ENCODE peak calls at places on chromosome 11, in five cellular contexts. One of them, this sample, is unnamed.

GRCh38 chr11:66011239-66011784 is 496 bp upstream of the CST6 start:
- DNase-seq in thoracic aorta: no peak
- DNase-seq in brain microvascular endothelial cell: peak; percentile 32
- DNase-seq in CD8-positive, alpha-beta memory T cell: no peak
- DNase-seq in ovary: no peak
- DNase-seq in this sample: no peak

GRCh38 chr11:100991541-100991940 is 138.1 kb downstream of the PGR start:
- DNase-seq in thoracic aorta: no peak
- DNase-seq in CD8-positive, alpha-beta memory T cell: no peak
- DNase-seq in ovary: no peak
- DNase-seq in brain microvascular endothelial cell: no peak
- DNase-seq in this sample: no peak

GRCh38 chr11:20388096-20389055 is 860 bp downstream of the PRMT3 start:
- DNase-seq in thoracic aorta: no peak
- DNase-seq in ovary: no peak
- DNase-seq in brain microvascular endothelial cell: no peak
- DNase-seq in CD8-positive, alpha-beta memory T cell: no peak
- DNase-seq in this sample: peak; percentile 44

GRCh38 chr11:132286106-132286505 is 915.7 kb downstream of the NTM start:
- DNase-seq in CD8-positive, alpha-beta memory T cell: no peak
- DNase-seq in thoracic aorta: no peak
- DNase-seq in brain microvascular endothelial cell: no peak
- DNase-seq in ovary: no peak
- DNase-seq in this sample: no peak

GRCh38 chr11:72308226-72309073 is 64.5 kb upstream of the PHOX2A start:
- DNase-seq in ovary: no peak
- DNase-seq in brain microvascular endothelial cell: peak; percentile 95
- DNase-seq in thoracic aorta: no peak
- DNase-seq in CD8-positive, alpha-beta memory T cell: no peak
- DNase-seq in this sample: no peak

GRCh38 chr11:100876826-100877545 is 189.9 kb downstream of the ARHGAP42 start:
- DNase-seq in thoracic aorta: no peak
- DNase-seq in CD8-positive, alpha-beta memory T cell: no peak
- DNase-seq in ovary: no peak
- DNase-seq in brain microvascular endothelial cell: peak; percentile 94
- DNase-seq in this sample: no peak

GRCh38 chr11:65859134-65859811 is 960 bp upstream of the MUS81 start:
- DNase-seq in brain microvascular endothelial cell: peak; percentile 98
- DNase-seq in ovary: peak; percentile 100
- DNase-seq in CD8-positive, alpha-beta memory T cell: peak; percentile 96
- DNase-seq in thoracic aorta: peak; percentile 97
- DNase-seq in this sample: peak; percentile 96

GRCh38 chr11:115500547-115501503 is 3.4 kb downstream of the CADM1 start:
- DNase-seq in ovary: no peak
- DNase-seq in thoracic aorta: no peak
- DNase-seq in brain microvascular endothelial cell: no peak
- DNase-seq in CD8-positive, alpha-beta memory T cell: no peak
- DNase-seq in this sample: no peak

GRCh38 chr11:66192181-66192888 is 76.1 kb upstream of the RAB1B start:
- DNase-seq in thoracic aorta: no peak
- DNase-seq in ovary: no peak
- DNase-seq in brain microvascular endothelial cell: no peak
- DNase-seq in CD8-positive, alpha-beta memory T cell: no peak
- DNase-seq in this sample: no peak

GRCh38 chr11:124170801-124171586 is 12.2 kb upstream of the OR10D3 start:
- DNase-seq in brain microvascular endothelial cell: no peak
- DNase-seq in CD8-positive, alpha-beta memory T cell: no peak
- DNase-seq in ovary: no peak
- DNase-seq in thoracic aorta: no peak
- DNase-seq in this sample: no peak

GRCh38 chr11:325796-326591 is 5.3 kb upstream of the IFITM3 start:
- DNase-seq in thoracic aorta: no peak
- DNase-seq in CD8-positive, alpha-beta memory T cell: no peak
- DNase-seq in ovary: peak; percentile 55
- DNase-seq in brain microvascular endothelial cell: no peak
- DNase-seq in this sample: no peak

GRCh38 chr11:131073167-131073566 is 156.9 kb upstream of the SNX19 start:
- DNase-seq in ovary: no peak
- DNase-seq in thoracic aorta: no peak
- DNase-seq in brain microvascular endothelial cell: no peak
- DNase-seq in CD8-positive, alpha-beta memory T cell: no peak
- DNase-seq in this sample: no peak

GRCh38 chr11:69808708-69809107 is 10.5 kb downstream of the FGF3 start:
- DNase-seq in CD8-positive, alpha-beta memory T cell: no peak
- DNase-seq in brain microvascular endothelial cell: peak; percentile 5
- DNase-seq in ovary: no peak
- DNase-seq in thoracic aorta: no peak
- DNase-seq in this sample: no peak

GRCh38 chr11:126123686-126124085 is 61.0 kb upstream of the CDON start:
- DNase-seq in thoracic aorta: no peak
- DNase-seq in brain microvascular endothelial cell: no peak
- DNase-seq in ovary: no peak
- DNase-seq in CD8-positive, alpha-beta memory T cell: no peak
- DNase-seq in this sample: no peak

GRCh38 chr11:69008774-69009440 is 4.1 kb downstream of the MRGPRF start:
- DNase-seq in brain microvascular endothelial cell: peak; percentile 97
- DNase-seq in CD8-positive, alpha-beta memory T cell: no peak
- DNase-seq in thoracic aorta: peak; percentile 93
- DNase-seq in ovary: peak; percentile 87
- DNase-seq in this sample: no peak

GRCh38 chr11:94519478-94520084 is 7.3 kb downstream of the C11orf97 start:
- DNase-seq in thoracic aorta: no peak
- DNase-seq in ovary: no peak
- DNase-seq in brain microvascular endothelial cell: peak; percentile 42
- DNase-seq in CD8-positive, alpha-beta memory T cell: peak; percentile 9
- DNase-seq in this sample: no peak

GRCh38 chr11:57434640-57435546 is 8.0 kb upstream of the SLC43A3 start:
- DNase-seq in thoracic aorta: no peak
- DNase-seq in CD8-positive, alpha-beta memory T cell: no peak
- DNase-seq in brain microvascular endothelial cell: peak; percentile 81
- DNase-seq in ovary: no peak
- DNase-seq in this sample: no peak

GRCh38 chr11:38461751-38462150 is 1863.7 kb upstream of the RAG2 start:
- DNase-seq in thoracic aorta: no peak
- DNase-seq in ovary: no peak
- DNase-seq in brain microvascular endothelial cell: no peak
- DNase-seq in CD8-positive, alpha-beta memory T cell: no peak
- DNase-seq in this sample: no peak

GRCh38 chr11:120547871-120548681 is 36.5 kb downstream of the GRIK4 start:
- DNase-seq in thoracic aorta: peak; percentile 76
- DNase-seq in brain microvascular endothelial cell: peak; percentile 92
- DNase-seq in ovary: peak; percentile 95
- DNase-seq in CD8-positive, alpha-beta memory T cell: no peak
- DNase-seq in this sample: no peak

GRCh38 chr11:2525941-2526807 is 81.4 kb downstream of the KCNQ1 start:
- DNase-seq in brain microvascular endothelial cell: no peak
- DNase-seq in CD8-positive, alpha-beta memory T cell: no peak
- DNase-seq in ovary: peak; percentile 27
- DNase-seq in thoracic aorta: peak; percentile 1
- DNase-seq in this sample: no peak

GRCh38 chr11:132134322-132134721 is 763.9 kb downstream of the NTM start:
- DNase-seq in thoracic aorta: no peak
- DNase-seq in brain microvascular endothelial cell: no peak
- DNase-seq in CD8-positive, alpha-beta memory T cell: no peak
- DNase-seq in ovary: no peak
- DNase-seq in this sample: no peak

GRCh38 chr11:132307309-132308020 is 937.0 kb downstream of the NTM start:
- DNase-seq in CD8-positive, alpha-beta memory T cell: no peak
- DNase-seq in ovary: no peak
- DNase-seq in brain microvascular endothelial cell: no peak
- DNase-seq in thoracic aorta: no peak
- DNase-seq in this sample: no peak

GRCh38 chr11:120134931-120135228 is 3.0 kb downstream of the TRIM29 start:
- DNase-seq in ovary: peak; percentile 17
- DNase-seq in thoracic aorta: no peak
- DNase-seq in CD8-positive, alpha-beta memory T cell: no peak
- DNase-seq in brain microvascular endothelial cell: no peak
- DNase-seq in this sample: no peak

GRCh38 chr11:108278546-108278945 is 55.7 kb downstream of the ATM start:
- DNase-seq in CD8-positive, alpha-beta memory T cell: no peak
- DNase-seq in ovary: no peak
- DNase-seq in brain microvascular endothelial cell: no peak
- DNase-seq in thoracic aorta: no peak
- DNase-seq in this sample: no peak

DNA sequence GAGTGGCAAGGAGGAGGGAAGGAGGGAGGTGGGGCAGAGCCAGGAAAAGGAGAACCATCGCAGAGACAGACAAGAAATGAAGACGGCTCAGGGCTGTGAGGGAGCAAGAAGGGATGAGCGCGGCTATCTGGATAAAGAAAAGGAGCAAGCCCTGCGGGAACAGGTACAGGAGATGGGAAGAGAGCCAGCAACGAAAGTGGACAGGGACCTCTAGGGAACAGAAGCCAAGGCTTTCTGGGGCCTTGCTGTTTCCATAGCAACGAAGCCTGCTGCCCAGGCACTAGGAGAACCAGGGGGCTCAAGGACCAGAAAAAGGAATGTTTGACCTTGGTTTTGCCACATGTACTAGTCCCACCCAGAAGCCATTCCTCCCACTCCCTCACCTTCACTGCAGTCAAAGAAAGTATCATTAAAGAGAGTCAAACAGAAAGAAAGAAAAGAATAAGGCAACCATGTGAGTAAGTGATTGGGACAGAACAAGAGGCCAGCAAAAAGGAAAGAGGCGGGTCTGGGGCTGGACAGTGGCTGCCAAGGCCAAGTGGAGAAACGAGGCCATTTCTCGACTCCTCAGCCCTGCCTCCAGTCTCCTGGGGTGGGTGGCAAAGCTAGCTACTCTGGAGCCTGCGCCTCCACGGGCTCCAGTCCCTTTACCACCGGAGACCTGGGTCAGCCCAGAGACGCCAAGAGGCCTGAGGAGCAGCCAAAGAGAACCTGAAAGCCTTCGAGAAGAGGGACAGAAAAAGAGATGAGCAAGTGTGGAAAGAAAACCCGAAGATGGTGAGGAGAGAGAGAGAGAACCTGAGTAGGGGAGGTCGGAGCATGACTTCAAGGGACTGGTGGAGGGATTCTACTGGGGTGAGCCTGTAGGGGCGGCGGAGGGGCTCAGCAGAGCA is 35.1 kb downstream of the NRXN2 start:
- DNase-seq in brain microvascular endothelial cell: no peak
- DNase-seq in CD8-positive, alpha-beta memory T cell: no peak
- DNase-seq in thoracic aorta: no peak
- DNase-seq in ovary: no peak
- DNase-seq in this sample: no peak
- H3K4me3 ChIP-seq in brain microvascular endothelial cell: no peak overlapping the region
- H3K4me3 ChIP-seq in CD8-positive, alpha-beta memory T cell: no peak overlapping the region
- H3K4me3 ChIP-seq in thoracic aorta: peak overlapping the region; percentile 64
- H3K4me3 ChIP-seq in ovary: no peak overlapping the region
- H3K4me3 ChIP-seq in this sample: no peak overlapping the region

GRCh38 chr11:93476796-93477195 is 66.4 kb downstream of the SMCO4 start:
- DNase-seq in thoracic aorta: no peak
- DNase-seq in brain microvascular endothelial cell: peak; percentile 28
- DNase-seq in ovary: no peak
- DNase-seq in CD8-positive, alpha-beta memory T cell: no peak
- DNase-seq in this sample: no peak
- H3K36me3 ChIP-seq in thoracic aorta: peaks cover 10% of the 10 kb centered on the region
- H3K36me3 ChIP-seq in brain microvascular endothelial cell: no peaks in the 10 kb centered on the region
- H3K36me3 ChIP-seq in ovary: no peaks in the 10 kb centered on the region
- H3K36me3 ChIP-seq in CD8-positive, alpha-beta memory T cell: no peaks in the 10 kb centered on the region
- H3K36me3 ChIP-seq in this sample: no peaks in the 10 kb centered on the region

GRCh38 chr11:14420223-14420622 is 61.2 kb upstream of the RRAS2 start:
- DNase-seq in brain microvascular endothelial cell: no peak
- DNase-seq in CD8-positive, alpha-beta memory T cell: no peak
- DNase-seq in ovary: no peak
- DNase-seq in thoracic aorta: no peak
- DNase-seq in this sample: no peak

GRCh38 chr11:14418801-14419417 is 59.9 kb upstream of the RRAS2 start:
- DNase-seq in ovary: no peak
- DNase-seq in CD8-positive, alpha-beta memory T cell: no peak
- DNase-seq in brain microvascular endothelial cell: no peak
- DNase-seq in thoracic aorta: no peak
- DNase-seq in this sample: no peak

GRCh38 chr11:14414470-14415461 is 55.8 kb upstream of the RRAS2 start:
- DNase-seq in brain microvascular endothelial cell: no peak
- DNase-seq in CD8-positive, alpha-beta memory T cell: peak; percentile 72
- DNase-seq in thoracic aorta: no peak
- DNase-seq in ovary: no peak
- DNase-seq in this sample: peak; percentile 2

GRCh38 chr11:14417186-14417585 is 58.2 kb upstream of the RRAS2 start:
- DNase-seq in CD8-positive, alpha-beta memory T cell: no peak
- DNase-seq in ovary: no peak
- DNase-seq in brain microvascular endothelial cell: no peak
- DNase-seq in thoracic aorta: no peak
- DNase-seq in this sample: no peak

DNA sequence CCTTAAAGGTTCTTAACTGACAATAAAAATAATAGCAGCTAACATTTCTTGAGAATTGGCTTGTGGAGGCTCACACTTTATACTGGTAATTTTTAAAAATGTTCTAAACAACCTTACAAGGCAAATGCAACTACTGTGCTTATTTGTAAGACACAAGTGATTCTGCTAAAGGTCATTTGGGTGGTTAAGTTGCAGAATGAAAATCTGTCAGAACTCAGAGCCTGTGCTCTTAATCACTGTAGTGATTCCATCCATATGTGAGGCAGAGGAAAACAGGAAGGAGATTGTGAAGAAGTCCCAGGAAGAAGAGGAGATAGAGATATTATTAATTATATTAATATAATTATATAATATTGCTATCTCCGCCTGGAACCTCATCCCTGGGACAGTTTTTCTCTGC is 59.0 kb upstream of the RRAS2 start:
- DNase-seq in thoracic aorta: no peak
- DNase-seq in brain microvascular endothelial cell: no peak
- DNase-seq in ovary: no peak
- DNase-seq in CD8-positive, alpha-beta memory T cell: no peak
- DNase-seq in this sample: no peak
- H3K27ac ChIP-seq in thoracic aorta: no peak overlapping the region
- H3K27ac ChIP-seq in brain microvascular endothelial cell: no peak overlapping the region
- H3K27ac ChIP-seq in ovary: no peak overlapping the region
- H3K27ac ChIP-seq in CD8-positive, alpha-beta memory T cell: no peak overlapping the region
- H3K27ac ChIP-seq in this sample: no peak overlapping the region

DNA sequence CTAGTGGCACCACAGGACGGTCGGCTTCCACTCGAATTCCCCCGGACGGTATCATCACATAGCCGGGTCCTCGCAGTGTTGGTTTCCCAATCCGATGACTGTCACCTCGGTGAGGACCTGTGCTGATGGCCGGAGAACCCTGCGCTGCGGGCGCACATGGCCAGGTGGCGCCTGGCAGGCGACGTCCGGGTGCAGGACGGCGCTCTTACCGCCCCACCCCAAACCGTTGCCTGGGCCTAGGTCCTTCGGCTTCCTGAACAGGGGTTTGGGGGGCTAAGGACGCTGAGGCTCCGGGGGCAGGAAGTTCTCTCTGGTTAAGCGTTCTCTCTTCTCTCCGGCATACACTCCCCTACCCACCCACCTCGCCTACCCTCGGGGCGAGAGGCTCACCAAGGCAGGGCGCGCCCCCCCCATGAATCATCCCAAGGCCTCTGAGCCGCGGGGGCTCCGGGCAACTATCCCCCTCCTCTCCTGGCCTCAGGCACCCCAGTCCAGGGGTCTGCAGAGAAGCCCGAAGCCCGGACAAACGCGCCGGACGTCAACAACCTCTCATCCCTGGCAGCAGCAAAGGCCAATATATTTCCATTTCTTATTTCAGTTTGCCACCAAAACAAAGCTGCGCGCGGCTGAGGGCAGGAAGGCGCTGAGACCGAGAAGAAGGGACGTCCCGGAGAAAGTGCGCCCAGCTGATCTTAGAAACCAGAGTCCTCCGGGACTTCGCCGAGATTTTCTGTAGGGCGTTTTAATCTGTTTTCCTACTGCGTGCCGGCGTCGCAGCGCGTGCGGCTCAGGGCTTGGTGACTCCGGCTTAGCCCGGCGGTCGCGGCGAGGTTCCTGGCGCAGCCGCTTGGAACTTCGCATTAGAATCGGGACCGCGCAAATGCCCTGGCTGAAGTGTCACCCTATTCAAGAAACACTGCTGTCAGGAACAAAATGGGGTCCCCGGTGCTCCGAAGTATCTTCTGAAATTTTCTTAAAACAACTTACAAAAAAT is 5.6 kb downstream of the ALX4 start:
- DNase-seq in brain microvascular endothelial cell: peak; percentile 10
- DNase-seq in CD8-positive, alpha-beta memory T cell: no peak
- DNase-seq in thoracic aorta: no peak
- DNase-seq in ovary: no peak
- DNase-seq in this sample: no peak
- H3K4me3 ChIP-seq in brain microvascular endothelial cell: no peak overlapping the region
- H3K4me3 ChIP-seq in CD8-positive, alpha-beta memory T cell: no peak overlapping the region
- H3K4me3 ChIP-seq in thoracic aorta: peak overlapping the region; percentile 71
- H3K4me3 ChIP-seq in ovary: no peak overlapping the region
- H3K4me3 ChIP-seq in this sample: peak overlapping the region; percentile 72

This sample was measured in CD4-positive, CD25-positive, alpha-beta regulatory T cell.